ENCODE peak calls at places on chromosomes 5 and 9, in four cellular contexts. A, V, W and P are unnamed samples.

GRCh38 chr5:64767959-64768357 is 533 bp downstream of the SREK1IP1 start:
- DNase-seq in A (peak), V (peak), W (no peak), P (no peak)

GRCh38 chr5:61449756-61450155 is 117.7 kb downstream of the ZSWIM6 start:
- DNase-seq in A (no peak), V (no peak), W (no peak), P (no peak)

GRCh38 chr9:29212590-29213373 is 1639.5 kb upstream of the C9orf72 start:
- DNase-seq in A (no peak), V (no peak), W (peak), P (no peak)

GRCh38 chr5:31355337-31355736 is 161.9 kb downstream of the CDH6 start:
- DNase-seq in A (no peak), V (no peak), W (no peak), P (no peak)

GRCh38 chr5:109769597-109770291 is 80.0 kb downstream of the MAN2A1 start:
- DNase-seq in A (no peak), V (no peak), W (no peak), P (no peak)

GRCh38 chr5:165094782-165095181 is 1589.4 kb downstream of the MAT2B start:
- DNase-seq in A (no peak), V (no peak), W (no peak), P (no peak)

GRCh38 chr9:124708070-124708469 is 63.0 kb downstream of the NR6A1 start:
- DNase-seq in A (no peak), V (no peak), W (no peak), P (no peak)

GRCh38 chr5:69378376-69378775 is 8.8 kb downstream of the RAD17 start:
- DNase-seq in A (no peak), V (no peak), W (no peak), P (no peak)

GRCh38 chr9:69400470-69400869 is 75.5 kb downstream of the ENTREP1 start:
- DNase-seq in A (no peak), V (no peak), W (no peak), P (no peak)

GRCh38 chr5:73188764-73189521 is 15.9 kb downstream of the TMEM174 start:
- DNase-seq in A (no peak), V (peak), W (no peak), P (peak)

GRCh38 chr5:57441557-57441956 is 41.1 kb downstream of the ACTBL2 start:
- DNase-seq in A (no peak), V (peak), W (no peak), P (peak)

GRCh38 chr5:140076788-140077187 is 33.7 kb upstream of the NRG2 start:
- DNase-seq in A (no peak), V (no peak), W (no peak), P (no peak)

GRCh38 chr9:6552033-6552737 is 93.3 kb downstream of the GLDC start:
- DNase-seq in A (no peak), V (peak), W (no peak), P (peak)

GRCh38 chr5:149426931-149427330 is 47.8 kb upstream of the IL17B start:
- DNase-seq in A (no peak), V (no peak), W (no peak), P (no peak)

GRCh38 chr9:92097997-92098482 is 17.2 kb downstream of the SPTLC1 start:
- DNase-seq in A (no peak), V (peak), W (peak), P (no peak)

GRCh38 chr5:111535879-111536549 is 23.7 kb upstream of the STARD4 start:
- DNase-seq in A (no peak), V (no peak), W (no peak), P (no peak)

GRCh38 chr5:44178414-44178813 is 210.8 kb downstream of the FGF10 start:
- DNase-seq in A (no peak), V (peak), W (no peak), P (no peak)

GRCh38 chr5:172958268-172959046 is 767 bp upstream of the RPL26L1 start:
- DNase-seq in A (peak), V (peak), W (peak), P (no peak)

GRCh38 chr9:86975086-86975485 is 27.8 kb upstream of the GAS1 start:
- DNase-seq in A (no peak), V (no peak), W (no peak), P (no peak)

GRCh38 chr5:8057764-8058163 is 188.8 kb downstream of the MTRR start:
- DNase-seq in A (no peak), V (peak), W (no peak), P (no peak)

GRCh38 chr5:36214434-36214833 is 27.3 kb downstream of the NADK2 start:
- DNase-seq in A (peak), V (peak), W (no peak), P (no peak)

GRCh38 chr5:179268399-179268952 is 76.8 kb downstream of the ADAMTS2 start:
- DNase-seq in A (no peak), V (no peak), W (no peak), P (no peak)

GRCh38 chr5:116557669-116558271 is 16.9 kb downstream of the SEMA6A start:
- DNase-seq in A (peak), V (peak), W (no peak), P (peak)

GRCh38 chr9:137788561-137789294 is 88.9 kb upstream of the CACNA1B start:
- DNase-seq in A (no peak), V (no peak), W (no peak), P (no peak)

GRCh38 chr9:94855919-94856318 is 129.4 kb downstream of the AOPEP start:
- DNase-seq in A (no peak), V (no peak), W (no peak), P (no peak)

GRCh38 chr5:76607353-76607871 is 15.8 kb downstream of the F2RL2 start:
- DNase-seq in A (peak), V (peak), W (no peak), P (no peak)

GRCh38 chr5:149420509-149421371 is 41.6 kb upstream of the IL17B start:
- DNase-seq in A (no peak), V (peak), W (no peak), P (no peak)

GRCh38 chr9:89954229-89954628 is 349.4 kb downstream of the GADD45G start:
- DNase-seq in A (no peak), V (peak), W (no peak), P (no peak)

GRCh38 chr9:133347515-133347984 is 381 bp downstream of the MED22 start:
- DNase-seq in A (peak), V (no peak), W (peak), P (no peak)

GRCh38 chr5:108361239-108361638 is 20.7 kb downstream of the FBXL17 start:
- DNase-seq in A (no peak), V (no peak), W (no peak), P (no peak)

GRCh38 chr5:120358949-120359348 is 105.2 kb upstream of the PRR16 start:
- DNase-seq in A (no peak), V (no peak), W (no peak), P (no peak)

GRCh38 chr5:135457424-135458071 is 5.4 kb upstream of the TIFAB start:
- DNase-seq in A (peak), V (peak), W (peak), P (no peak)

GRCh38 chr9:134642385-134643181 is 980 bp downstream of the COL5A1 start:
- DNase-seq in A (no peak), V (peak), W (peak), P (peak)

GRCh38 chr9:130834371-130835311 is at the start of gene ABL1:
- DNase-seq in A (no peak), V (peak), W (peak), P (peak)

GRCh38 chr5:135456238-135457099 is 4.3 kb upstream of the TIFAB start:
- DNase-seq in A (no peak), V (peak), W (no peak), P (peak)

GRCh38 chr5:131634666-131634995 is 398 bp downstream of the RAPGEF6 start:
- DNase-seq in A (peak), V (peak), W (peak), P (peak)
- TF ChIP-seq CTCF in A (peak), V (no peak), W (no peak), P (peak)

GRCh38 chr5:174937201-174938130 is 213.1 kb downstream of the MSX2 start:
- DNase-seq in A (no peak), V (no peak), W (no peak), P (no peak)
- TF ChIP-seq CTCF in A (no peak), V (no peak), W (no peak), P (no peak)

GRCh38 chr5:126868961-126869451 is 92.1 kb downstream of the LMNB1 start:
- DNase-seq in A (no peak), V (no peak), W (peak), P (no peak)
- TF ChIP-seq CTCF in A (no peak), V (no peak), W (no peak), P (no peak)

GRCh38 chr9:34687631-34688030 is 3.4 kb downstream of the CCL19 start:
- DNase-seq in A (no peak), V (no peak), W (no peak), P (no peak)

GRCh38 chr9:34685591-34685990 is 5.5 kb downstream of the CCL19 start:
- DNase-seq in A (no peak), V (no peak), W (no peak), P (no peak)

GRCh38 chr9:34688329-34689161 is 2.5 kb downstream of the CCL19 start:
- DNase-seq in A (no peak), V (no peak), W (no peak), P (no peak)

GRCh38 chr9:34686231-34686630 is 4.8 kb downstream of the CCL19 start:
- DNase-seq in A (no peak), V (no peak), W (no peak), P (no peak)

GRCh38 chr9:34686732-34687131 is 4.3 kb downstream of the CCL19 start:
- DNase-seq in A (no peak), V (no peak), W (no peak), P (no peak)
- TF ChIP-seq CTCF in A (no peak), V (no peak), W (no peak), P (no peak)

DNA sequence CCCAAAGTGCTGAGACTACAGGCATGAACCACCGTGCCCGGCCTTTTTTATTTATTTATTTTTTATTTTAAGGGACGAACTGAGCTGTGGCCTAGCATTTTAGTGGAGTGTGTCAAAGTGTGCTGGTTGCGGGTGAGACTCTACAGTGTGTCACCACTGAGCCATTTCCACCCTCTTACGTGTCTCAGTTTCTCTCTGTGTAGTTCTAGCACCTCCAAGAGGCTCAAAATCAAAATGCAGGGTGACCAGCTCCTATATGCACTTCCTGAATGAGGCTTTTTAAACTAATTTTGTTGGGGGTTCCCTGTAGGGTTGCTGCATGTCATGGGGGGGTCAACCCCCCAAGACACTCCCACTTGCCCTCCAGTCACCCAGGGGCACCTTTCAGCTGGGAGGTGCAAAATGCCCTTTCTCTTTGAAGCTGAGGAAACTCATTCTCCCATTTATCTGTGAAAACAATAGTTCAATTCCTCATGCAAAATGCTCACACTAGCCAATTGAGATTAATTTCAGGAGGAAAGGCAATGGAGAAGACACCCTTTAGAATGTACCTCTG is 69.3 kb downstream of the COL15A1 start:
- DNase-seq in A (no peak), V (no peak), W (no peak), P (peak)
- TF ChIP-seq CTCF in A (peak), V (peak), W (no peak), P (peak)

GRCh38 chr5:79205965-79206364 is 30.0 kb upstream of the JMY start:
- DNase-seq in A (peak), V (no peak), W (no peak), P (no peak)

GRCh38 chr5:79206541-79206940 is 29.4 kb upstream of the JMY start:
- DNase-seq in A (no peak), V (no peak), W (no peak), P (no peak)

GRCh38 chr5:79201206-79201605 is 34.7 kb upstream of the JMY start:
- DNase-seq in A (no peak), V (no peak), W (no peak), P (no peak)

GRCh38 chr5:79202076-79202475 is 33.9 kb upstream of the JMY start:
- DNase-seq in A (no peak), V (no peak), W (no peak), P (peak)

DNA sequence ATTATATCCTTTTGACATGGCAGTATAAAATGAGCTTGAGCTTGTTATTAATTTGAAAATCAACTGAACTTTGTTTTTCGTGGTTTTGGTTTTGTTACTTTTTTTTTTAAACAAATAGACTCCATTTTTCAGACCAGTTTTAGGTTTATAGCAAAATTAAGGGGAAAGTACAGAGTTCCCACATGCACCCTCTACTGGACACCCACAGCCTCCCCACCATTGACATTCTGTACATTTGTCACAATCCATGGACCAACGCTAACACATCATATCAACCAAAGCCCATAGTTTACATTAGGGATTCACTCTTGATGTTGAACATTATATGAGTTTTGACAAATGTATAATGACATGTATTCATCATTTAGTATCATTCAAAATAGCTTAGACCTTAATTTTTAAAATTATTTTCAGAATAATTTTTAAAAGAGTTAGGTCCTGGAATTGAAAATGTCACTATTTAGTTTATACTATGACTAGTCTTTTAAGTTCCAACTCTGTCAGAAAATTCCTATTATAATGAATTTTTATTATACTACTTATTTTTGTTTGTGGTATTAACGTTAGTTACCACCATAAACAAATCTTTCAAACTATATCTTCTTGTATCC is 35.3 kb upstream of the JMY start:
- DNase-seq in A (peak), V (peak), W (peak), P (peak)
- TF ChIP-seq CTCF in A (peak), V (peak), W (peak), P (peak)

GRCh38 chr9:20303066-20303465 is 319.2 kb downstream of the MLLT3 start:
- DNase-seq in A (no peak), V (peak), W (no peak), P (no peak)
- TF ChIP-seq CTCF in A (no peak), V (no peak), W (no peak), P (no peak)